ENCODE peak calls at places on chromosomes 7 and 10, in nine cellular contexts. One of them, this sample, is unnamed.

GRCh38 chr7:50739744-50740455 is 42.8 kb downstream of the GRB10 start:
- DNase-seq in CD4-positive, alpha-beta T cell: peak; percentile 57
- DNase-seq in IMR-90: no peak
- DNase-seq in endodermal cell: no peak
- DNase-seq in esophagus muscularis mucosa: no peak
- DNase-seq in AG10803: peak; percentile 41
- DNase-seq in cardiac fibroblast: no peak
- DNase-seq in cardiac muscle cell: no peak
- DNase-seq in B cell: no peak
- DNase-seq in this sample: no peak

GRCh38 chr10:71889388-71889987 is 38.4 kb upstream of the PSAP start:
- DNase-seq in cardiac muscle cell: no peak
- DNase-seq in CD4-positive, alpha-beta T cell: no peak
- DNase-seq in cardiac fibroblast: no peak
- DNase-seq in B cell: no peak
- DNase-seq in endodermal cell: peak; percentile 61
- DNase-seq in IMR-90: no peak
- DNase-seq in esophagus muscularis mucosa: no peak
- DNase-seq in AG10803: no peak
- DNase-seq in this sample: no peak

GRCh38 chr10:19772958-19773357 is 43.3 kb upstream of the PLXDC2 start:
- DNase-seq in CD4-positive, alpha-beta T cell: no peak
- DNase-seq in B cell: no peak
- DNase-seq in endodermal cell: no peak
- DNase-seq in IMR-90: no peak
- DNase-seq in esophagus muscularis mucosa: no peak
- DNase-seq in cardiac fibroblast: no peak
- DNase-seq in cardiac muscle cell: no peak
- DNase-seq in AG10803: no peak
- DNase-seq in this sample: no peak

GRCh38 chr7:116616555-116617059 is 55.4 kb upstream of the MET start:
- DNase-seq in AG10803: peak; percentile 31
- DNase-seq in endodermal cell: no peak
- DNase-seq in B cell: no peak
- DNase-seq in IMR-90: peak; percentile 36
- DNase-seq in CD4-positive, alpha-beta T cell: no peak
- DNase-seq in cardiac muscle cell: no peak
- DNase-seq in esophagus muscularis mucosa: no peak
- DNase-seq in cardiac fibroblast: peak; percentile 36
- DNase-seq in this sample: no peak

GRCh38 chr10:130973127-130973839 is 338.2 kb downstream of the TCERG1L start:
- DNase-seq in cardiac fibroblast: no peak
- DNase-seq in AG10803: no peak
- DNase-seq in esophagus muscularis mucosa: peak; percentile 81
- DNase-seq in cardiac muscle cell: no peak
- DNase-seq in CD4-positive, alpha-beta T cell: no peak
- DNase-seq in endodermal cell: no peak
- DNase-seq in B cell: no peak
- DNase-seq in IMR-90: no peak
- DNase-seq in this sample: no peak

GRCh38 chr7:16271990-16272665 is 149.2 kb downstream of the CRPPA start:
- DNase-seq in AG10803: peak; percentile 18
- DNase-seq in B cell: no peak
- DNase-seq in endodermal cell: no peak
- DNase-seq in cardiac muscle cell: no peak
- DNase-seq in IMR-90: peak; percentile 8
- DNase-seq in cardiac fibroblast: peak; percentile 11
- DNase-seq in CD4-positive, alpha-beta T cell: no peak
- DNase-seq in esophagus muscularis mucosa: no peak
- DNase-seq in this sample: no peak

GRCh38 chr10:69515699-69516547 is 57.3 kb downstream of the NEUROG3 start:
- DNase-seq in endodermal cell: peak; percentile 95
- DNase-seq in IMR-90: peak; percentile 55
- DNase-seq in esophagus muscularis mucosa: peak; percentile 93
- DNase-seq in B cell: peak; percentile 48
- DNase-seq in cardiac muscle cell: peak; percentile 78
- DNase-seq in AG10803: peak; percentile 58
- DNase-seq in CD4-positive, alpha-beta T cell: peak; percentile 83
- DNase-seq in cardiac fibroblast: peak; percentile 74
- DNase-seq in this sample: peak; percentile 86

GRCh38 chr7:142811154-142811737 is 40.5 kb downstream of the PRSS2 start:
- DNase-seq in cardiac fibroblast: peak; percentile 66
- DNase-seq in endodermal cell: peak; percentile 61
- DNase-seq in esophagus muscularis mucosa: no peak
- DNase-seq in CD4-positive, alpha-beta T cell: no peak
- DNase-seq in B cell: peak; percentile 58
- DNase-seq in cardiac muscle cell: peak; percentile 49
- DNase-seq in AG10803: peak; percentile 48
- DNase-seq in IMR-90: peak; percentile 54
- DNase-seq in this sample: peak; percentile 18

GRCh38 chr10:97842658-97843295 is 6.9 kb upstream of the GOLGA7B start:
- DNase-seq in cardiac fibroblast: no peak
- DNase-seq in cardiac muscle cell: no peak
- DNase-seq in endodermal cell: no peak
- DNase-seq in esophagus muscularis mucosa: no peak
- DNase-seq in AG10803: peak; percentile 25
- DNase-seq in CD4-positive, alpha-beta T cell: no peak
- DNase-seq in IMR-90: no peak
- DNase-seq in B cell: no peak
- DNase-seq in this sample: no peak

GRCh38 chr10:22259280-22259679 is 41.5 kb upstream of the EBLN1 start:
- DNase-seq in esophagus muscularis mucosa: no peak
- DNase-seq in B cell: no peak
- DNase-seq in cardiac fibroblast: peak; percentile 46
- DNase-seq in AG10803: peak; percentile 6
- DNase-seq in CD4-positive, alpha-beta T cell: no peak
- DNase-seq in cardiac muscle cell: no peak
- DNase-seq in IMR-90: no peak
- DNase-seq in endodermal cell: no peak
- DNase-seq in this sample: no peak

GRCh38 chr10:79381804-79382221 is 34.5 kb downstream of the PPIF start:
- DNase-seq in AG10803: peak; percentile 87
- DNase-seq in esophagus muscularis mucosa: peak; percentile 95
- DNase-seq in cardiac fibroblast: peak; percentile 89
- DNase-seq in CD4-positive, alpha-beta T cell: peak; percentile 22
- DNase-seq in endodermal cell: peak; percentile 65
- DNase-seq in B cell: no peak
- DNase-seq in IMR-90: peak; percentile 84
- DNase-seq in cardiac muscle cell: peak; percentile 49
- DNase-seq in this sample: no peak

GRCh38 chr7:128735433-128735832 is 3.7 kb upstream of the CALU start:
- DNase-seq in AG10803: no peak
- DNase-seq in B cell: peak; percentile 65
- DNase-seq in esophagus muscularis mucosa: no peak
- DNase-seq in cardiac muscle cell: no peak
- DNase-seq in cardiac fibroblast: no peak
- DNase-seq in CD4-positive, alpha-beta T cell: no peak
- DNase-seq in endodermal cell: no peak
- DNase-seq in IMR-90: no peak
- DNase-seq in this sample: no peak

GRCh38 chr7:6640246-6640721 is 3.2 kb downstream of the ZNF316 start:
- DNase-seq in cardiac muscle cell: no peak
- DNase-seq in AG10803: peak; percentile 57
- DNase-seq in esophagus muscularis mucosa: no peak
- DNase-seq in cardiac fibroblast: peak; percentile 56
- DNase-seq in CD4-positive, alpha-beta T cell: no peak
- DNase-seq in endodermal cell: peak; percentile 95
- DNase-seq in B cell: no peak
- DNase-seq in IMR-90: peak; percentile 31
- DNase-seq in this sample: no peak

GRCh38 chr7:43784030-43785001 is 25.8 kb downstream of the BLVRA start:
- DNase-seq in CD4-positive, alpha-beta T cell: no peak
- DNase-seq in cardiac fibroblast: peak; percentile 28
- DNase-seq in esophagus muscularis mucosa: no peak
- DNase-seq in AG10803: no peak
- DNase-seq in endodermal cell: no peak
- DNase-seq in IMR-90: peak; percentile 6
- DNase-seq in cardiac muscle cell: no peak
- DNase-seq in B cell: no peak
- DNase-seq in this sample: no peak

GRCh38 chr7:6705959-6706665 is 635 bp downstream of the ZNF12 start:
- DNase-seq in AG10803: peak; percentile 49
- DNase-seq in CD4-positive, alpha-beta T cell: peak; percentile 35
- DNase-seq in cardiac muscle cell: peak; percentile 70
- DNase-seq in endodermal cell: peak; percentile 51
- DNase-seq in B cell: no peak
- DNase-seq in cardiac fibroblast: peak; percentile 42
- DNase-seq in IMR-90: peak; percentile 33
- DNase-seq in esophagus muscularis mucosa: no peak
- DNase-seq in this sample: peak; percentile 41

GRCh38 chr10:129646921-129647320 is 179.9 kb downstream of the MGMT start:
- DNase-seq in CD4-positive, alpha-beta T cell: no peak
- DNase-seq in cardiac muscle cell: no peak
- DNase-seq in cardiac fibroblast: no peak
- DNase-seq in IMR-90: no peak
- DNase-seq in esophagus muscularis mucosa: peak; percentile 50
- DNase-seq in B cell: no peak
- DNase-seq in AG10803: no peak
- DNase-seq in endodermal cell: peak; percentile 50
- DNase-seq in this sample: no peak

GRCh38 chr10:101577121-101577871 is 10.8 kb downstream of the POLL start:
- DNase-seq in B cell: no peak
- DNase-seq in IMR-90: no peak
- DNase-seq in AG10803: no peak
- DNase-seq in CD4-positive, alpha-beta T cell: no peak
- DNase-seq in endodermal cell: no peak
- DNase-seq in cardiac muscle cell: no peak
- DNase-seq in esophagus muscularis mucosa: no peak
- DNase-seq in cardiac fibroblast: no peak
- DNase-seq in this sample: no peak

GRCh38 chr10:20935926-20936325 is 38.8 kb upstream of the NEBL start:
- DNase-seq in IMR-90: no peak
- DNase-seq in CD4-positive, alpha-beta T cell: no peak
- DNase-seq in cardiac muscle cell: no peak
- DNase-seq in endodermal cell: no peak
- DNase-seq in B cell: no peak
- DNase-seq in esophagus muscularis mucosa: no peak
- DNase-seq in cardiac fibroblast: no peak
- DNase-seq in AG10803: no peak
- DNase-seq in this sample: no peak

GRCh38 chr10:17683541-17683940 is 39.6 kb downstream of the STAM start:
- DNase-seq in AG10803: peak; percentile 18
- DNase-seq in B cell: no peak
- DNase-seq in esophagus muscularis mucosa: no peak
- DNase-seq in CD4-positive, alpha-beta T cell: no peak
- DNase-seq in endodermal cell: no peak
- DNase-seq in IMR-90: no peak
- DNase-seq in cardiac muscle cell: no peak
- DNase-seq in cardiac fibroblast: no peak
- DNase-seq in this sample: no peak

GRCh38 chr10:133276435-133277201 is at the start of gene ADAM8:
- DNase-seq in esophagus muscularis mucosa: no peak
- DNase-seq in endodermal cell: peak; percentile 93
- DNase-seq in AG10803: no peak
- DNase-seq in B cell: peak; percentile 65
- DNase-seq in cardiac fibroblast: no peak
- DNase-seq in cardiac muscle cell: peak; percentile 64
- DNase-seq in IMR-90: no peak
- DNase-seq in CD4-positive, alpha-beta T cell: peak; percentile 73
- DNase-seq in this sample: peak; percentile 64
- TF ChIP-seq CTCF in esophagus muscularis mucosa: no peak
- TF ChIP-seq CTCF in endodermal cell: peak; percentile 19
- TF ChIP-seq CTCF in AG10803: no peak
- TF ChIP-seq CTCF in B cell: no peak
- TF ChIP-seq CTCF in cardiac fibroblast: no peak
- TF ChIP-seq CTCF in cardiac muscle cell: no peak
- TF ChIP-seq CTCF in IMR-90: no peak
- TF ChIP-seq CTCF in CD4-positive, alpha-beta T cell: no peak
- TF ChIP-seq CTCF in this sample: no peak

GRCh38 chr10:127916826-127917225 is 9.9 kb downstream of the PTPRE start:
- DNase-seq in IMR-90: no peak
- DNase-seq in cardiac muscle cell: no peak
- DNase-seq in B cell: no peak
- DNase-seq in CD4-positive, alpha-beta T cell: no peak
- DNase-seq in endodermal cell: peak; percentile 69
- DNase-seq in cardiac fibroblast: no peak
- DNase-seq in AG10803: no peak
- DNase-seq in esophagus muscularis mucosa: peak; percentile 72
- DNase-seq in this sample: no peak
- TF ChIP-seq CTCF in IMR-90: no peak
- TF ChIP-seq CTCF in cardiac muscle cell: no peak
- TF ChIP-seq CTCF in B cell: no peak
- TF ChIP-seq CTCF in CD4-positive, alpha-beta T cell: no peak
- TF ChIP-seq CTCF in endodermal cell: peak; percentile 60
- TF ChIP-seq CTCF in cardiac fibroblast: no peak
- TF ChIP-seq CTCF in AG10803: no peak
- TF ChIP-seq CTCF in esophagus muscularis mucosa: no peak
- TF ChIP-seq CTCF in this sample: no peak

DNA sequence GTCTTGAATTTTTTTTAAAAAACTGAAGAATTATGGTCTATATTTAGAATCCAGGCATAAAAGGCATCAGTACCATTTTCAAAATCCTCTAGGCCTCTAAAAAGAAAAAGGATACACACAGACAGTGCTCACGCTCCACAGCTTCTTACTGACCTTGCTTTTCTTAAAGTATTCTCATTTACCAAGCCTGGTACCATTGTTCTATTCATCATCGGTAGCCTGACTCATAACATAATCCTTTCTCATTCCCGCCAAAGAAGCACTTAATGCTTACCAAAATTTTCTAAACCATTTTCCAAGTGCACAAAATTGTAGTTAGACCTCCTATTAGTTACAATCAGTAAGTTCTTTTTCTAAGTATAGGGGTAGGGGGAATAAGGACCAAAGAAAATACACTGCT is 54.6 kb downstream of the ATE1 start:
- DNase-seq in AG10803: no peak
- DNase-seq in endodermal cell: no peak
- DNase-seq in CD4-positive, alpha-beta T cell: no peak
- DNase-seq in B cell: no peak
- DNase-seq in esophagus muscularis mucosa: no peak
- DNase-seq in cardiac muscle cell: no peak
- DNase-seq in IMR-90: peak; percentile 10
- DNase-seq in cardiac fibroblast: no peak
- DNase-seq in this sample: peak; percentile 13
- TF ChIP-seq CTCF in AG10803: no peak
- TF ChIP-seq CTCF in endodermal cell: no peak
- TF ChIP-seq CTCF in CD4-positive, alpha-beta T cell: no peak
- TF ChIP-seq CTCF in B cell: no peak
- TF ChIP-seq CTCF in esophagus muscularis mucosa: no peak
- TF ChIP-seq CTCF in cardiac muscle cell: no peak
- TF ChIP-seq CTCF in IMR-90: no peak
- TF ChIP-seq CTCF in cardiac fibroblast: no peak
- TF ChIP-seq CTCF in this sample: no peak

GRCh38 chr7:47474937-47475879 is 106.7 kb downstream of the TNS3 start:
- DNase-seq in B cell: peak; percentile 77
- DNase-seq in cardiac fibroblast: peak; percentile 92
- DNase-seq in AG10803: peak; percentile 93
- DNase-seq in cardiac muscle cell: peak; percentile 51
- DNase-seq in esophagus muscularis mucosa: no peak
- DNase-seq in IMR-90: peak; percentile 96
- DNase-seq in endodermal cell: peak; percentile 90
- DNase-seq in CD4-positive, alpha-beta T cell: no peak
- DNase-seq in this sample: peak; percentile 97
- TF ChIP-seq CTCF in B cell: no peak
- TF ChIP-seq CTCF in cardiac fibroblast: no peak
- TF ChIP-seq CTCF in AG10803: no peak
- TF ChIP-seq CTCF in cardiac muscle cell: peak; percentile 19
- TF ChIP-seq CTCF in esophagus muscularis mucosa: peak; percentile 6
- TF ChIP-seq CTCF in IMR-90: no peak
- TF ChIP-seq CTCF in endodermal cell: no peak
- TF ChIP-seq CTCF in CD4-positive, alpha-beta T cell: no peak
- TF ChIP-seq CTCF in this sample: peak; percentile 41

This sample was measured in RWPE1.